ENCODE peak calls at places on chromosomes 11 and 22, in six cellular contexts. Z is kidney; U is HepG2; D is CD8-positive, alpha-beta T cell; L is adrenal gland; M is A549. O is an unnamed sample.
A peak's percentile ranks its signal among the peaks of the same experiment; 100 is the strongest.

GRCh38 chr11:130062030-130062429 is 7.7 kb upstream of the APLP2 start:
- DNase-seq in Z (no peak), U (no peak), D (no peak), L (no peak), M (no peak), O (no peak)

GRCh38 chr22:35276019-35276418 is 18.7 kb downstream of the HMGXB4 start:
- DNase-seq in Z (no peak), U (no peak), D (no peak), L (no peak), M (no peak), O (no peak)

GRCh38 chr11:11420512-11420911 is 67.5 kb upstream of the CSNK2A3 start:
- DNase-seq in Z (no peak), U (no peak), D (no peak), L (no peak), M (no peak), O (no peak)

GRCh38 chr11:121645596-121645995 is 192.8 kb upstream of the SORL1-AS1 start:
- DNase-seq in Z (no peak), U (no peak), D (no peak), L (no peak), M (no peak), O (no peak)

GRCh38 chr11:111429066-111429506 is 50.0 kb upstream of the POU2AF1 start:
- DNase-seq in Z (no peak), U (peak; percentile 64), D (no peak), L (peak; percentile 53), M (no peak), O (peak; percentile 74)

GRCh38 chr11:110095554-110095953 is 2.4 kb downstream of the ZC3H12C start:
- DNase-seq in Z (no peak), U (no peak), D (no peak), L (peak; percentile 46), M (no peak), O (no peak)

GRCh38 chr11:11038339-11039248 is 180.7 kb upstream of the ZBED5 start:
- DNase-seq in Z (no peak), U (no peak), D (no peak), L (no peak), M (no peak), O (no peak)

GRCh38 chr11:95296621-95297025 is 65.6 kb upstream of the SESN3 start:
- DNase-seq in Z (no peak), U (no peak), D (no peak), L (no peak), M (no peak), O (no peak)

GRCh38 chr11:102121329-102121728 is 11.1 kb downstream of the YAP1 start:
- DNase-seq in Z (no peak), U (no peak), D (no peak), L (no peak), M (no peak), O (no peak)

GRCh38 chr11:35066783-35067476 is 72.0 kb upstream of the CD44 start:
- DNase-seq in Z (no peak), U (no peak), D (no peak), L (no peak), M (no peak), O (no peak)

GRCh38 chr11:35655856-35656255 is 6.7 kb upstream of the TRIM44 start:
- DNase-seq in Z (no peak), U (no peak), D (no peak), L (no peak), M (no peak), O (no peak)

GRCh38 chr11:126702987-126703386 is 297.6 kb downstream of the KIRREL3 start:
- DNase-seq in Z (no peak), U (no peak), D (no peak), L (peak; percentile 25), M (no peak), O (no peak)

GRCh38 chr11:393219-394033 is 583 bp upstream of the PKP3 start:
- DNase-seq in Z (no peak), U (peak; percentile 54), D (no peak), L (no peak), M (peak; percentile 97), O (no peak)

GRCh38 chr22:31442768-31443489 is 43.5 kb downstream of the DRG1 start:
- DNase-seq in Z (no peak), U (no peak), D (no peak), L (no peak), M (no peak), O (no peak)

GRCh38 chr22:23242473-23243001 is 62.2 kb downstream of the BCR start:
- DNase-seq in Z (no peak), U (no peak), D (no peak), L (no peak), M (no peak), O (no peak)

GRCh38 chr11:106480581-106481185 is 403.2 kb downstream of the AASDHPPT start:
- DNase-seq in Z (no peak), U (peak; percentile 12), D (no peak), L (no peak), M (no peak), O (no peak)

GRCh38 chr11:3877252-3878035 is 22.0 kb downstream of the STIM1 start:
- DNase-seq in Z (no peak), U (peak; percentile 68), D (no peak), L (no peak), M (no peak), O (no peak)

GRCh38 chr11:121582296-121582695 is 129.5 kb upstream of the SORL1-AS1 start:
- DNase-seq in Z (no peak), U (peak; percentile 9), D (no peak), L (no peak), M (no peak), O (no peak)

GRCh38 chr22:30876925-30877553 is 91.5 kb downstream of the MORC2 start:
- DNase-seq in Z (peak; percentile 72), U (no peak), D (no peak), L (peak; percentile 59), M (no peak), O (peak; percentile 32)

GRCh38 chr11:76629853-76630599 is 40.5 kb downstream of the LRRC32 start:
- DNase-seq in Z (peak; percentile 90), U (no peak), D (no peak), L (peak; percentile 63), M (no peak), O (peak; percentile 84)

GRCh38 chr11:75285776-75286360 is 45.3 kb downstream of the TPBGL start:
- DNase-seq in Z (peak; percentile 56), U (no peak), D (no peak), L (no peak), M (no peak), O (no peak)

GRCh38 chr11:35980646-35981402 is 37.0 kb downstream of the LDLRAD3 start:
- DNase-seq in Z (no peak), U (no peak), D (no peak), L (no peak), M (no peak), O (no peak)

GRCh38 chr11:27028653-27029052 is 12.0 kb upstream of the BBOX1 start:
- DNase-seq in Z (no peak), U (no peak), D (no peak), L (no peak), M (no peak), O (no peak)

GRCh38 chr22:47547881-47548630 is 785.6 kb downstream of the TBC1D22A start:
- DNase-seq in Z (peak; percentile 44), U (no peak), D (no peak), L (no peak), M (no peak), O (no peak)

GRCh38 chr11:11667056-11667455 is 45.3 kb upstream of the GALNT18 start:
- DNase-seq in Z (no peak), U (no peak), D (no peak), L (no peak), M (no peak), O (no peak)

GRCh38 chr11:17386331-17387084 is 2.0 kb downstream of the KCNJ11 start:
- DNase-seq in Z (peak; percentile 78), U (peak; percentile 43), D (no peak), L (no peak), M (peak; percentile 65), O (peak; percentile 47)

GRCh38 chr11:7457211-7457610 is 28.1 kb upstream of the OLFML1 start:
- DNase-seq in Z (no peak), U (no peak), D (no peak), L (peak; percentile 38), M (no peak), O (no peak)

GRCh38 chr11:44729065-44729464 is 2.3 kb downstream of the TSPAN18 start:
- DNase-seq in Z (no peak), U (no peak), D (no peak), L (no peak), M (no peak), O (no peak)
- H3K27ac ChIP-seq in Z (no peak overlapping the region), U (no peak overlapping the region), D (no peak overlapping the region), L (peak overlapping the region; percentile 96), M (no peak overlapping the region), O (peak overlapping the region; percentile 15)

GRCh38 chr22:45863981-45864751 is 112.8 kb downstream of the WNT7B start:
- DNase-seq in Z (peak; percentile 81), U (peak; percentile 45), D (peak; percentile 48), L (peak; percentile 52), M (peak; percentile 45), O (peak; percentile 74)
- TF ChIP-seq CTCF in Z (peak; percentile 79), U (peak; percentile 81), D (peak; percentile 89), L (peak; percentile 58), M (peak; percentile 55), O (peak; percentile 75)

DNA sequence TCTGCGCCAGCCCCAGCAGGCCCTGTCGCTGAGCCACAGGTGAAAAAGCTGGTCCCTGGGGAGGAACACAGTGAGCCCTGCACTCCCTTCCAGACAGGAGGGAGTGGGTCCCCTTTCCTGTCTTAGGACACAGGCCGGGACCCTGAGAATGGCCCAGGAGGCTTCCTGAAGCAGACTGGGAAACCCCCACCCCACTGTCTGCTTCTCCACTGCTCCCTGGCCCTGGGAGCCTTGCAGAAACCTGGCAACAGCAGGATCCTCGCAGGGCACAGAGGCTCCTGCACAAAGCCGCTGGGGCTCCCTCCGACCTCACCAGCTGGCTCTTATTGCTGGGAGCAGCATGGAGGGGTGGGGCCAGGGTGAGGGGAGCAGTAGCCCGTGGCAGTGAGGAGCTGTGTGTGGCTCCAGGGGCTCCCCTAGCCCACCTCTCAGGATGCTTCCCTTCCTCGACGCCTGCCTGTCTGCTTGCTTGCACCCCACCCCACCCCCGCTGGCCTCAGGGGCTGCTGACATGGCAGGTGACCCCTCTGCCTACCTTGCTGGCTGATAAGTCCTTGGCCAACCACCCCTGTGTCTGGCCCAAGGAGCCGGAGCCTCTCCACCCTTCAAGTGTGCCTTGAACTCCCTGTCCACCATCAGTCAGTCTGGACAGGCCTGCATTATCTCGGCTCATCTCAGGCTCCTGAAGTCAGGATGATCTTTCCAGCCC is 72.1 kb upstream of the KCNQ1OT1 start:
- DNase-seq in Z (peak; percentile 51), U (no peak), D (no peak), L (peak; percentile 16), M (no peak), O (peak; percentile 10)
- H3K4me1 ChIP-seq in Z (no peaks in the 10 kb centered on the region), U (no peaks in the 10 kb centered on the region), D (peaks cover 12% of the 10 kb centered on the region), L (peaks cover 2% of the 10 kb centered on the region), M (peaks cover 10% of the 10 kb centered on the region), O (no peaks in the 10 kb centered on the region)

DNA sequence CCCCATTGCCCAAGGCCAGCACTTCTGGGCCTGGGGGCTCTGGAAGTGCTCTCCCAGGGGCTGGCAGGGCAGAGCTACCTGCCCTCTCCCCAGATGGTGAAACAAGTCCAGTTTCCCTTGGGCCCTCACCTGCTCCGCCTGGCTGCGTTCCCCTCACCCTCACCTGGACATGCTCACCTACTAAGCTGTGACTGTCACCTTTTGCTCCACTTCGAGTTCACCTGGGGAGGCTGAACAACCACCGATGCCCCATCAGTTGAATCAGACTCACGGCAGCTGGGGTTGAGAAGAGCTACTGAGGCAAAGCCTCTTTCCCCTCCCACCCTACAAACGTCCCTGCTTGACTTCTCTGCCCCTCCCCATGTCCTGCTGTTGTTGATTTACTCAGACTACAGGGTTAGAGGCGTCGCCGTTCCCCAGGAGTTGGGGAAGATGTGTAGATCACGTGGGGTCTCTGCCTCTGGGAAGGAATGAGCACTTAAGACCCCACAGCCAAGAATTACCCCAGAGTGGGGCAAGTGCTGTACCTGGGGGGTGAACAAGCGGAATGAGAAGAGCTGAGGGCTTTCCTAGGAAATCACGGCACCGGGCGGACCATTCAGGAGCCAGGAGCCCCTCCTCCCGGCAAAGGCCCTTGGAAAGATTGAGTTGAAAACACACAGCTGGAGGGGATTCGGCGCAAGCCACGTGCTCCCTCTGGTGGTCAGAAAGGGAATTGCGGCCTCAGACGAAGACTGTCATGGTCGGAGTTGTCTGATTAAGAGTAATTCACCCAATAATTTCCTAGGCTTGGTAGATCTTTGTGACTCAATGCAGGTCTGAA is 7.1 kb downstream of the FXYD2 start:
- DNase-seq in Z (peak; percentile 95), U (peak; percentile 49), D (peak; percentile 85), L (peak; percentile 89), M (peak; percentile 58), O (peak; percentile 84)
- H3K27ac ChIP-seq in Z (peak overlapping the region; percentile 98), U (no peak overlapping the region), D (no peak overlapping the region), L (peak overlapping the region; percentile 91), M (peak overlapping the region; percentile 73), O (no peak overlapping the region)

O was measured in tibial artery.